ENCODE peak calls at places on chromosome X, in nine cellular contexts. X is choroid plexus epithelial cell; K is astrocyte of the hippocampus; N is T1000; Q is left ventricle myocardium inferior; A is occipital lobe; B is nephron progenitor cell; J is stimulated activated CD4-positive, alpha-beta T cell treated with anti-CD3 and anti-CD28 coated beads, Interleukin-15, amount 100 ng/mL, for 24 hours; I is NCI-H1105. C is an unnamed sample.

GRCh38 chrX:17187301-17187836 is 187.6 kb upstream of the NHS start:
- DNase-seq in X (no peak), Q (no peak), B (no peak), K (peak; percentile 36), J (no peak), I (no peak), N (no peak), A (no peak), C (no peak)

GRCh38 chrX:153926863-153927685 is 1.0 kb upstream of the ARHGAP4 start:
- DNase-seq in X (peak; percentile 18), I (peak; percentile 76), A (no peak), N (no peak), Q (peak; percentile 49), B (no peak), J (peak; percentile 76), K (peak; percentile 46), C (peak; percentile 75)

GRCh38 chrX:104565791-104566687 is at the start of gene IL1RAPL2:
- DNase-seq in B (peak; percentile 68), N (no peak), I (peak; percentile 21), K (peak; percentile 32), X (peak; percentile 27), Q (no peak), J (peak; percentile 36), A (no peak), C (peak; percentile 55)

GRCh38 chrX:38426785-38427184 is 74.4 kb downstream of the OTC start:
- DNase-seq in N (no peak), X (peak; percentile 12), K (peak; percentile 34), Q (no peak), B (no peak), I (peak; percentile 55), A (no peak), J (no peak), C (no peak)

GRCh38 chrX:23271011-23271410 is 63.6 kb upstream of the PTCHD1 start:
- DNase-seq in J (no peak), N (no peak), B (no peak), A (no peak), I (no peak), Q (no peak), K (no peak), X (no peak), C (no peak)

GRCh38 chrX:9532349-9532748 is 67.5 kb downstream of the TBL1X start:
- DNase-seq in Q (peak; percentile 45), B (no peak), K (peak; percentile 32), X (peak; percentile 51), N (no peak), J (no peak), I (no peak), A (no peak), C (no peak)

GRCh38 chrX:7316280-7316679 is 168.3 kb upstream of the PUDP start:
- DNase-seq in K (no peak), J (no peak), Q (no peak), B (no peak), I (no peak), A (no peak), X (no peak), N (no peak), C (no peak)

GRCh38 chrX:132837126-132837525 is 121.3 kb downstream of the HS6ST2 start:
- DNase-seq in A (no peak), X (peak; percentile 49), J (no peak), B (no peak), K (peak; percentile 75), Q (no peak), I (no peak), N (no peak), C (no peak)

GRCh38 chrX:72305286-72306084 is at the start of gene CITED1:
- DNase-seq in X (no peak), I (no peak), K (peak; percentile 28), N (no peak), Q (no peak), A (peak; percentile 3), B (peak; percentile 24), J (peak; percentile 28), C (peak; percentile 41)

GRCh38 chrX:153649178-153649914 is 2.3 kb downstream of the DUSP9 start:
- DNase-seq in J (peak; percentile 59), N (no peak), I (no peak), X (no peak), A (no peak), Q (no peak), B (peak; percentile 49), K (no peak), C (peak; percentile 70)

GRCh38 chrX:133544105-133544504 is 128.8 kb upstream of the GPC4 start:
- DNase-seq in B (no peak), Q (no peak), A (no peak), N (no peak), X (peak; percentile 53), K (peak; percentile 74), I (no peak), J (no peak), C (no peak)

GRCh38 chrX:23919706-23920320 is 12.0 kb downstream of the CXorf58 start:
- DNase-seq in B (no peak), X (no peak), Q (no peak), J (no peak), K (peak; percentile 12), N (no peak), I (no peak), A (no peak), C (no peak)

GRCh38 chrX:16822723-16823122 is 36.5 kb downstream of the TXLNG start:
- DNase-seq in J (no peak), Q (no peak), B (no peak), A (no peak), K (peak; percentile 51), X (peak; percentile 54), N (no peak), I (no peak), C (no peak)

GRCh38 chrX:134660627-134661026 is 2.4 kb upstream of the PLAC1 start:
- DNase-seq in X (peak; percentile 16), A (no peak), K (no peak), I (no peak), J (no peak), Q (no peak), N (no peak), B (no peak), C (no peak)

GRCh38 chrX:136219893-136220292 is 31.3 kb downstream of the MAP7D3 start:
- DNase-seq in N (no peak), Q (no peak), B (no peak), I (no peak), A (no peak), K (no peak), J (no peak), X (no peak), C (no peak)

GRCh38 chrX:111041018-111041462 is 55.0 kb upstream of the PAK3 start:
- DNase-seq in A (no peak), N (no peak), K (peak; percentile 93), J (peak; percentile 2), Q (no peak), X (peak; percentile 44), B (no peak), I (no peak), C (no peak)

GRCh38 chrX:88863726-88864125 is 116.7 kb downstream of the CPXCR1 start:
- DNase-seq in B (no peak), Q (no peak), X (no peak), N (no peak), A (no peak), J (no peak), K (no peak), I (no peak), C (peak; percentile 12)

GRCh38 chrX:39518451-39519212 is 579.1 kb downstream of the BCOR start:
- DNase-seq in B (no peak), X (no peak), Q (peak; percentile 57), A (peak; percentile 23), J (no peak), I (no peak), N (no peak), K (peak; percentile 52), C (no peak)

GRCh38 chrX:41922125-41922521 is 1.2 kb downstream of the CASK start:
- DNase-seq in I (no peak), X (peak; percentile 31), N (no peak), K (peak; percentile 43), B (no peak), Q (no peak), A (no peak), J (peak; percentile 48), C (no peak)

GRCh38 chrX:47482065-47482511 is 934 bp downstream of the ZNF41 start:
- DNase-seq in A (no peak), K (no peak), J (peak; percentile 3), N (no peak), Q (no peak), X (no peak), B (no peak), I (no peak), C (no peak)